ENCODE peak calls at places on chromosomes 3 and 15, in six cellular contexts. D is stimulated activated naive B cell treated with anti-CD40 and anti-IgM and Interleukin-4, amounts not matched to agents 10 μg/mL and 1 μg/mL and 100 μg/mL, for 72 hours; R is sciatic nerve; F is Panc1; Y is B cell; G is activated CD8-positive, alpha-beta memory T cell treated with anti-CD3 and anti-CD28 coated beads, Interleukin-2, amount 10 ng/mL, durations not matched to agents 7 days and 5 days. L is an unnamed sample.

GRCh38 chr3:177443469-177443868 is 246.2 kb upstream of the TBL1XR1 start:
- ATAC-seq in D (no peak), R (no peak), F (peak; percentile 97), Y (no peak), G (no peak), L (peak; percentile 92)

GRCh38 chr3:10263549-10264363 is 15.5 kb downstream of the TATDN2 start:
- ATAC-seq in D (peak; percentile 88), R (peak; percentile 86), F (peak; percentile 83), Y (peak; percentile 65), G (peak; percentile 97), L (peak; percentile 99)

GRCh38 chr15:70277556-70277955 is 179.8 kb upstream of the TLE3 start:
- ATAC-seq in D (no peak), R (no peak), F (no peak), Y (no peak), G (no peak), L (no peak)

GRCh38 chr15:101183226-101183925 is 68.5 kb downstream of the CHSY1 start:
- ATAC-seq in D (no peak), R (no peak), F (no peak), Y (no peak), G (no peak), L (no peak)

GRCh38 chr3:124053871-124054270 is 61.9 kb upstream of the ROPN1 start:
- ATAC-seq in D (no peak), R (no peak), F (no peak), Y (no peak), G (no peak), L (no peak)

GRCh38 chr15:25766421-25766820 is 96.7 kb downstream of the ATP10A start:
- ATAC-seq in D (no peak), R (no peak), F (no peak), Y (no peak), G (no peak), L (no peak)

GRCh38 chr15:79129235-79129634 is 38.7 kb upstream of the RASGRF1 start:
- ATAC-seq in D (no peak), R (no peak), F (no peak), Y (no peak), G (no peak), L (no peak)

GRCh38 chr3:153639634-153640033 is 477.6 kb downstream of the RAP2B start:
- ATAC-seq in D (no peak), R (peak; percentile 67), F (no peak), Y (no peak), G (no peak), L (no peak)

GRCh38 chr3:42876401-42876800 is 722 bp upstream of the CYP8B1 start:
- ATAC-seq in D (no peak), R (no peak), F (no peak), Y (no peak), G (no peak), L (no peak)

GRCh38 chr15:66099950-66100671 is 153.4 kb downstream of the MEGF11 start:
- ATAC-seq in D (no peak), R (no peak), F (peak; percentile 17), Y (no peak), G (no peak), L (no peak)

GRCh38 chr3:40179016-40179415 is 130.5 kb upstream of the EIF1B start:
- ATAC-seq in D (peak; percentile 74), R (peak; percentile 70), F (peak; percentile 84), Y (no peak), G (no peak), L (peak; percentile 94)

GRCh38 chr15:29550834-29551465 is 271.3 kb downstream of the TJP1 start:
- ATAC-seq in D (no peak), R (no peak), F (no peak), Y (no peak), G (no peak), L (no peak)

GRCh38 chr3:15771444-15771843 is 26.3 kb downstream of the ANKRD28 start:
- ATAC-seq in D (no peak), R (no peak), F (no peak), Y (no peak), G (no peak), L (no peak)

GRCh38 chr3:159796226-159796625 is 192.4 kb upstream of the IL12A start:
- ATAC-seq in D (no peak), R (no peak), F (no peak), Y (no peak), G (no peak), L (no peak)

GRCh38 chr15:51006336-51006985 is 88.2 kb downstream of the TNFAIP8L3 start:
- ATAC-seq in D (no peak), R (no peak), F (no peak), Y (no peak), G (no peak), L (no peak)

GRCh38 chr15:57149196-57149595 is 227.1 kb upstream of the CGNL1 start:
- ATAC-seq in D (no peak), R (peak; percentile 57), F (no peak), Y (no peak), G (no peak), L (peak; percentile 23)

GRCh38 chr15:53910852-53911251 is 67.4 kb upstream of the UNC13C start:
- ATAC-seq in D (no peak), R (no peak), F (no peak), Y (no peak), G (no peak), L (no peak)

GRCh38 chr3:168127466-168127865 is 31.7 kb upstream of the GOLIM4 start:
- ATAC-seq in D (no peak), R (no peak), F (no peak), Y (no peak), G (no peak), L (no peak)

GRCh38 chr3:66763294-66763693 is 234.8 kb upstream of the KBTBD8 start:
- ATAC-seq in D (no peak), R (peak; percentile 76), F (no peak), Y (no peak), G (no peak), L (no peak)

GRCh38 chr15:45132844-45133560 is 3.2 kb downstream of the DUOX1 start:
- ATAC-seq in D (no peak), R (no peak), F (peak; percentile 10), Y (no peak), G (no peak), L (peak; percentile 13)

GRCh38 chr15:45185903-45186770 is 1.6 kb downstream of the SHF start:
- ATAC-seq in D (no peak), R (peak; percentile 61), F (peak; percentile 39), Y (no peak), G (no peak), L (peak; percentile 51)

L was measured in SK-N-SH treated with all-trans-retinoic acid at 6 μM for 48 hours.